ENCODE peak calls at places on chromosomes 5 and 9, in six cellular contexts. B, A, M, N, C and S are unnamed samples.

GRCh38 chr9:95635986-95636600 is 119.3 kb upstream of the PTCH1 start:
- DNase-seq in A (no peak), C (no peak), B (no peak), N (no peak), M (no peak), S (no peak)

GRCh38 chr5:132072508-132072907 is 1.1 kb upstream of the CSF2 start:
- DNase-seq in B (no peak), N (no peak), M (no peak), C (no peak), A (no peak), S (no peak)

GRCh38 chr9:92385953-92386352 is 18.4 kb downstream of the OGN start:
- DNase-seq in B (no peak), M (no peak), C (no peak), A (no peak), N (no peak), S (no peak)

GRCh38 chr9:112569186-112569585 is 82.6 kb downstream of the KIAA1958 start:
- DNase-seq in B (no peak), C (no peak), M (no peak), A (no peak), N (no peak), S (no peak)

GRCh38 chr9:73118898-73119554 is 32.6 kb upstream of the ANXA1 start:
- DNase-seq in N (no peak), B (no peak), M (no peak), A (no peak), C (no peak), S (no peak)

GRCh38 chr9:71303351-71303750 is 181.9 kb upstream of the TRPM3 start:
- DNase-seq in B (no peak), A (no peak), M (no peak), N (no peak), C (no peak), S (no peak)

GRCh38 chr5:163222982-163223381 is 214.4 kb upstream of the CCNG1 start:
- DNase-seq in B (no peak), C (no peak), A (no peak), N (no peak), M (no peak), S (no peak)

GRCh38 chr5:130278136-130278535 is 373.9 kb downstream of the CHSY3 start:
- DNase-seq in A (no peak), B (no peak), N (no peak), M (no peak), C (no peak), S (no peak)

GRCh38 chr5:106454651-106455415 is 1215.9 kb downstream of the EFNA5 start:
- DNase-seq in B (no peak), N (peak), A (no peak), M (no peak), C (no peak), S (peak)

GRCh38 chr9:20835364-20836286 is 151.6 kb downstream of the FOCAD start:
- DNase-seq in N (peak), A (no peak), M (no peak), B (no peak), C (peak), S (no peak)

GRCh38 chr5:178376906-178377582 is 144.4 kb upstream of the PHYKPL start:
- DNase-seq in M (no peak), C (no peak), A (no peak), B (no peak), N (no peak), S (no peak)

GRCh38 chr9:129576546-129577543 is 44.1 kb downstream of the C9orf50 start:
- DNase-seq in C (no peak), A (no peak), N (no peak), B (no peak), M (no peak), S (no peak)

GRCh38 chr5:10059611-10060379 is 189.9 kb downstream of the ATPSCKMT start:
- DNase-seq in N (no peak), B (no peak), M (no peak), A (no peak), C (no peak), S (no peak)

GRCh38 chr9:137269231-137269772 is 8.2 kb upstream of the TOR4A start:
- DNase-seq in M (no peak), C (no peak), B (peak), N (no peak), A (no peak), S (no peak)

GRCh38 chr9:68708513-68708912 is 3.5 kb downstream of the PIP5K1B start:
- DNase-seq in M (no peak), C (no peak), N (no peak), B (no peak), A (no peak), S (no peak)

GRCh38 chr9:133584167-133584558 is 25.0 kb downstream of the FAM163B start:
- DNase-seq in N (no peak), M (no peak), A (no peak), C (no peak), B (no peak), S (no peak)

GRCh38 chr5:127003798-127004495 is 26.4 kb downstream of the MARCHF3 start:
- DNase-seq in C (no peak), N (peak), M (no peak), A (no peak), B (peak), S (no peak)

GRCh38 chr5:90170231-90170630 is 239.3 kb downstream of the CETN3 start:
- DNase-seq in A (no peak), B (no peak), C (peak), M (no peak), N (no peak), S (no peak)

GRCh38 chr9:129352157-129352870 is 174.3 kb upstream of the IER5L start:
- DNase-seq in A (no peak), B (no peak), N (no peak), C (peak), M (peak), S (no peak)

GRCh38 chr5:23820764-23821471 is 313.5 kb downstream of the PRDM9 start:
- DNase-seq in N (peak), C (no peak), B (no peak), A (no peak), M (no peak), S (no peak)

GRCh38 chr9:137077010-137077747 is at the start of gene UAP1L1:
- DNase-seq in C (peak), M (peak), N (peak), B (peak), A (peak), S (peak)

GRCh38 chr9:134434896-134435506 is 108.7 kb downstream of the RXRA start:
- DNase-seq in M (no peak), N (peak), A (no peak), B (peak), C (peak), S (peak)

GRCh38 chr5:14349029-14349428 is 205.9 kb downstream of the TRIO start:
- DNase-seq in M (no peak), A (no peak), B (no peak), C (no peak), N (no peak), S (no peak)

GRCh38 chr9:83218411-83219090 is 155.6 kb upstream of the RASEF start:
- DNase-seq in A (no peak), C (no peak), B (peak), N (no peak), M (no peak), S (no peak)

GRCh38 chr5:160230686-160231527 is 1.6 kb downstream of the FABP6 start:
- DNase-seq in C (no peak), N (peak), A (no peak), B (no peak), M (no peak), S (no peak)

GRCh38 chr5:124444147-124444775 is 302.2 kb downstream of the ZNF608 start:
- DNase-seq in C (no peak), A (no peak), N (no peak), B (no peak), M (no peak), S (no peak)

GRCh38 chr9:87834357-87834756 is 48.3 kb upstream of the SPATA31E1 start:
- DNase-seq in B (peak), M (no peak), A (no peak), C (no peak), N (peak), S (no peak)

GRCh38 chr5:29040404-29040803 is 2002.0 kb upstream of the CDH9 start:
- DNase-seq in A (no peak), M (no peak), C (no peak), N (no peak), B (no peak), S (no peak)

GRCh38 chr5:142977363-142978051 is 207.3 kb downstream of the ARHGAP26 start:
- DNase-seq in N (no peak), C (no peak), A (peak), M (peak), B (no peak), S (peak)

GRCh38 chr9:84297162-84297821 is 43.3 kb downstream of the SLC28A3 start:
- DNase-seq in B (no peak), C (no peak), M (no peak), A (no peak), N (no peak), S (no peak)

GRCh38 chr9:65458992-65459391 is 174.0 kb upstream of the FOXD4L5 start:
- DNase-seq in A (no peak), C (no peak), B (no peak), M (no peak), N (no peak), S (no peak)

GRCh38 chr9:12956805-12957204 is 182.0 kb downstream of the LURAP1L start:
- DNase-seq in C (no peak), M (no peak), N (no peak), A (no peak), B (no peak), S (no peak)

GRCh38 chr5:6228257-6229250 is 149.8 kb downstream of the MED10 start:
- DNase-seq in M (no peak), N (no peak), B (no peak), C (no peak), A (no peak), S (no peak)

GRCh38 chr9:76717611-76718010 is 46.6 kb upstream of the PCA3 start:
- DNase-seq in M (no peak), N (no peak), C (no peak), A (no peak), B (no peak), S (no peak)

GRCh38 chr9:109579191-109579948 is 81.3 kb upstream of the PTPN3 start:
- DNase-seq in B (no peak), N (no peak), M (no peak), A (no peak), C (no peak), S (no peak)

GRCh38 chr5:113427871-113428574 is 6.8 kb downstream of the TSSK1B start:
- DNase-seq in N (no peak), M (no peak), B (no peak), A (no peak), C (no peak), S (no peak)

GRCh38 chr9:111481885-111482636 is 2.1 kb downstream of the ECPAS start:
- DNase-seq in A (no peak), N (no peak), B (no peak), M (no peak), C (no peak), S (no peak)

GRCh38 chr5:139446956-139447779 is 7.8 kb upstream of the DNAJC18 start:
- DNase-seq in B (no peak), A (no peak), M (peak), N (no peak), C (no peak), S (no peak)

GRCh38 chr9:126719677-126720435 is 85.0 kb upstream of the ZBTB43 start:
- DNase-seq in M (peak), N (peak), A (peak), B (peak), C (peak), S (peak)